ENCODE peak calls at places on chromosomes 1 and 21, in six cellular contexts. D is AG09309, W is A549, U is lower lobe of right lung, E is dorsolateral prefrontal cortex, N is lower leg skin. C is an unnamed sample.

GRCh38 chr1:84689514-84690396 is 506 bp downstream of the SSX2IP start:
- DNase-seq in D (no peak), W (peak), U (peak), E (peak), N (peak), C (peak)

GRCh38 chr1:115411388-115412063 is 73.5 kb upstream of the NGF start:
- DNase-seq in D (no peak), W (peak), U (no peak), E (no peak), N (peak), C (peak)

GRCh38 chr1:165501975-165502358 is 41.8 kb upstream of the LRRC52 start:
- DNase-seq in D (no peak), W (no peak), U (no peak), E (no peak), N (no peak), C (no peak)

GRCh38 chr1:2493691-2494322 is 17.7 kb downstream of the PLCH2 start:
- DNase-seq in D (peak), W (no peak), U (no peak), E (peak), N (no peak), C (no peak)

GRCh38 chr1:53640696-53641065 is 98.3 kb downstream of the GLIS1 start:
- DNase-seq in D (no peak), W (no peak), U (peak), E (no peak), N (no peak), C (no peak)

GRCh38 chr1:43541721-43542401 is 11.2 kb downstream of the PTPRF start:
- DNase-seq in D (no peak), W (no peak), U (peak), E (peak), N (peak), C (no peak)

GRCh38 chr21:34186119-34186719 is 112.8 kb downstream of the MRPS6 start:
- DNase-seq in D (no peak), W (no peak), U (no peak), E (no peak), N (no peak), C (no peak)

GRCh38 chr1:33181906-33182305 is at the start of gene TRIM62:
- DNase-seq in D (no peak), W (peak), U (peak), E (peak), N (peak), C (peak)

GRCh38 chr1:21523297-21523813 is 14.1 kb downstream of the ALPL start:
- DNase-seq in D (no peak), W (no peak), U (no peak), E (no peak), N (no peak), C (no peak)

GRCh38 chr1:85199667-85200366 is 999 bp downstream of the SYDE2 start:
- DNase-seq in D (no peak), W (no peak), U (no peak), E (no peak), N (no peak), C (no peak)

GRCh38 chr1:47756006-47756405 is 241.2 kb downstream of the TRABD2B start:
- DNase-seq in D (no peak), W (no peak), U (no peak), E (no peak), N (no peak), C (no peak)

GRCh38 chr1:47754221-47754620 is 243.0 kb downstream of the TRABD2B start:
- DNase-seq in D (no peak), W (no peak), U (no peak), E (no peak), N (no peak), C (no peak)

GRCh38 chr1:47753808-47754207 is 243.4 kb downstream of the TRABD2B start:
- DNase-seq in D (no peak), W (no peak), U (no peak), E (no peak), N (no peak), C (no peak)

GRCh38 chr1:47756411-47756810 is 240.8 kb downstream of the TRABD2B start:
- DNase-seq in D (no peak), W (no peak), U (no peak), E (no peak), N (no peak), C (no peak)

GRCh38 chr1:47755368-47755990 is 241.7 kb downstream of the TRABD2B start:
- DNase-seq in D (no peak), W (peak), U (no peak), E (no peak), N (no peak), C (no peak)
- TF ChIP-seq CTCF in D (peak), W (peak), U (peak), E (peak), N (no peak), C (peak)

GRCh38 chr1:6384135-6384534 is 9.4 kb downstream of the ACOT7 start:
- DNase-seq in D (no peak), W (no peak), U (no peak), E (no peak), N (no peak), C (no peak)

GRCh38 chr1:6373961-6374720 is 19.4 kb downstream of the ACOT7 start:
- DNase-seq in D (no peak), W (no peak), U (no peak), E (no peak), N (no peak), C (no peak)

GRCh38 chr1:6380037-6380436 is 13.5 kb downstream of the ACOT7 start:
- DNase-seq in D (no peak), W (no peak), U (no peak), E (no peak), N (no peak), C (no peak)

GRCh38 chr1:6378096-6378746 is 15.3 kb downstream of the ACOT7 start:
- DNase-seq in D (no peak), W (no peak), U (no peak), E (no peak), N (no peak), C (no peak)
- TF ChIP-seq CTCF in D (no peak), W (peak), U (no peak), E (no peak), N (no peak), C (no peak)

DNA sequence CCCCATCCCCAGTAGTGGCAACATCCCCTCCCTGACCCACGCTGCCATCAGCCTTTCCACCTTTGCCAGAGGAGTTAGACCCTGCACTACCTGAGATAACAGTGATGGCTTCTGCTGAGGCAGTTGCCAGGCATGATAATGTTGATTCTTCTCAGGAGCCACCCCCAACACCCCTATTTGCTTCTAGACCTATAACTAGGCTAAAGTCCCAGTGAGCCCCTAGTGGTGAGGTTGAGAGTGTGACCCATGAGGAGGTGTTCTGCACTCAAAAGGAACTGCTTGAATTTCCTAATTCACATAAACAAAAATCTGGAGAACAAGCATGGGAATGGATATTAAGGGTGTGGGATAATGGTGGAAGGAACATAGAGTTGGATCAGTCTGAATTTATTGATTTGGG is 159.6 kb upstream of the COL11A1 start:
- DNase-seq in D (no peak), W (no peak), U (no peak), E (no peak), N (no peak), C (no peak)
- TF ChIP-seq CTCF in D (peak), W (no peak), U (no peak), E (no peak), N (no peak), C (peak)

GRCh38 chr1:45491464-45492260 is 699 bp upstream of the TESK2 start:
- DNase-seq in D (no peak), W (no peak), U (no peak), E (no peak), N (no peak), C (no peak)
- TF ChIP-seq CTCF in D (no peak), W (no peak), U (no peak), E (no peak), N (no peak), C (no peak)

GRCh38 chr1:25692560-25692959 is 76.0 kb downstream of the MAN1C1 start:
- DNase-seq in D (no peak), W (peak), U (no peak), E (no peak), N (no peak), C (no peak)

GRCh38 chr1:25695066-25695990 is 78.7 kb downstream of the MAN1C1 start:
- DNase-seq in D (peak), W (peak), U (peak), E (no peak), N (peak), C (peak)

GRCh38 chr1:25694167-25694566 is 77.6 kb downstream of the MAN1C1 start:
- DNase-seq in D (peak), W (no peak), U (no peak), E (no peak), N (no peak), C (peak)

GRCh38 chr1:25695991-25696330 is 79.4 kb downstream of the MAN1C1 start:
- DNase-seq in D (peak), W (peak), U (no peak), E (peak), N (peak), C (peak)

GRCh38 chr1:25694591-25695007 is 78.0 kb downstream of the MAN1C1 start:
- DNase-seq in D (no peak), W (no peak), U (no peak), E (no peak), N (no peak), C (no peak)
- TF ChIP-seq CTCF in D (no peak), W (no peak), U (no peak), E (no peak), N (no peak), C (no peak)

DNA sequence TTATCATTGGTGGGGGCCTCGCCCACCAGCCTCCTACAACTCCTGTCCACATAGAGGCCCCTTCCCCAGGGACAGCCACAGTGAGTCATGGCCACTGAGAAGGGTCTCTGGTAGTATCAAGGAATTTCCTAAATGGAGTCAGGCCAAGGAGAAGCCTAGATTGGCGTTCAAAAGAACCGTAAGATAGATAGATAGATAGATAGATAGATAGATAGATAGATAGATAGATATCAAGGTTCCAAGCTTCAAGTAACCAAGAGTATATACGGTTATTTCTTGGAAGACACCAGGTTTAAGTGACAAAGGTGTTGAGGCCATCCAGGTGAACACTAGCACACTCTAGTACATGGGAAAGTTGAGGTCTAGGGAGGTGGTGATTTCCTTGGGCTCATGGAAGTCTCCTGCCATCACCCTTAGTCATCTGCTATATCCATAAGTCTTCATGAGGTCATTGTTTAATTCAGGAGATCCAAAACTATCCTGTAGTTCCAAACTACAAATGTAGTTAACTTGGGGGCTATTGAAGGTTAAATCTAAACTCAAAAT is 121.5 kb downstream of the SYT2 start:
- DNase-seq in D (no peak), W (no peak), U (no peak), E (no peak), N (no peak), C (no peak)
- TF ChIP-seq CTCF in D (no peak), W (no peak), U (no peak), E (no peak), N (no peak), C (no peak)

GRCh38 chr1:93670141-93670540 is 11.5 kb downstream of the BCAR3 start:
- DNase-seq in D (no peak), W (peak), U (no peak), E (no peak), N (no peak), C (peak)
- TF ChIP-seq CTCF in D (no peak), W (no peak), U (no peak), E (no peak), N (no peak), C (no peak)

GRCh38 chr1:87331319-87332269 is 2.9 kb downstream of the LMO4 start:
- DNase-seq in D (no peak), W (peak), U (peak), E (peak), N (peak), C (peak)
- TF ChIP-seq CTCF in D (peak), W (no peak), U (no peak), E (peak), N (no peak), C (peak)

GRCh38 chr1:229217716-229218115 is 53.2 kb upstream of the RAB4A start:
- DNase-seq in D (no peak), W (peak), U (no peak), E (no peak), N (no peak), C (no peak)
- TF ChIP-seq CTCF in D (no peak), W (no peak), U (no peak), E (no peak), N (no peak), C (no peak)

GRCh38 chr1:91609571-91609970 is 108.9 kb downstream of the CDC7 start:
- DNase-seq in D (no peak), W (peak), U (no peak), E (no peak), N (peak), C (peak)

GRCh38 chr1:91610829-91611228 is 110.2 kb downstream of the CDC7 start:
- DNase-seq in D (no peak), W (peak), U (no peak), E (no peak), N (no peak), C (no peak)

GRCh38 chr1:91611498-91611917 is 110.9 kb downstream of the CDC7 start:
- DNase-seq in D (no peak), W (peak), U (peak), E (no peak), N (no peak), C (no peak)

GRCh38 chr1:91608876-91609275 is 108.2 kb downstream of the CDC7 start:
- DNase-seq in D (peak), W (peak), U (no peak), E (no peak), N (no peak), C (peak)

DNA sequence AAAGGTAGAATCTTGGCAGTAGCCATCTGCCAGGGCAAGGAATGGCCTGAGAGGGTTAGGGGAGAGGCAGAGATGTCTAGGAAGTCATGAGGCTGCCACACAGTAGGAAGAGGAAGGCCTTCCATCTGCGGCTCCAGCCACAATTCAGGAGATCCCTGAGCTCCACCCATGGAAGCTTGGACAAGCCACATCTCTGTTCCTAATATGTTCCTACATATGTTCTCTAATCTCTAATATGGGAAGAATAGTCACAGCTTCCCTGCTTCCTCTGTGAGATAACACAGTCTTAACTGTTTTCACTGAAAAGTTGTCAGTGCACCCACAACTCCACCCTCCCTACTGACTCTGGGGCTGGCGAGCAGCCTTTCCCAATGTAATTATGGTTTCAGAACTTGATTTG is 109.5 kb downstream of the CDC7 start:
- DNase-seq in D (no peak), W (no peak), U (no peak), E (no peak), N (no peak), C (no peak)
- TF ChIP-seq CTCF in D (no peak), W (no peak), U (no peak), E (no peak), N (no peak), C (no peak)